ENCODE peak calls at places on chromosomes 6 and 20, in ten cellular contexts. T is activated naive CD4-positive, alpha-beta T cell treated with anti-CD3 and anti-CD28 coated beads, Interleukin-2, amount 50 U/mL, for 16 hours; U is mesendoderm; Z is hepatic stellate cell; Q is bronchial epithelial cell; I is NCI-H510A treated with DMSO at 0.1 percent for 48 hours; C is central memory CD4-positive, alpha-beta T cell; G is NCI-H2081; P is gastrocnemius medialis; Y is activated effector memory CD4-positive, alpha-beta T cell treated with anti-CD3 and anti-CD28 coated beads, Interleukin-2, amount 50 U/mL, for 16 hours. O is an unnamed sample.

GRCh38 chr20:43710370-43711044 is 16.3 kb downstream of the GTSF1L start:
- DNase-seq in T (no peak), U (no peak), Z (no peak), Q (no peak), I (no peak), C (no peak), G (no peak), P (no peak), Y (no peak), O (no peak)

GRCh38 chr6:122654016-122654415 is 43.8 kb downstream of the PKIB start:
- DNase-seq in T (no peak), U (no peak), Z (no peak), Q (no peak), I (no peak), C (no peak), G (no peak), P (no peak), Y (no peak), O (no peak)

GRCh38 chr6:37456126-37456525 is 23.1 kb downstream of the CMTR1 start:
- DNase-seq in T (no peak), U (no peak), Z (peak; percentile 74), Q (peak; percentile 82), I (no peak), C (no peak), G (no peak), P (no peak), Y (no peak), O (no peak)

GRCh38 chr6:80104520-80104919 is 2.0 kb upstream of the BCKDHB start:
- DNase-seq in T (no peak), U (no peak), Z (no peak), Q (no peak), I (no peak), C (no peak), G (no peak), P (no peak), Y (no peak), O (no peak)

GRCh38 chr20:19291024-19291817 is 78.8 kb downstream of the SLC24A3 start:
- DNase-seq in T (no peak), U (no peak), Z (no peak), Q (no peak), I (no peak), C (no peak), G (no peak), P (no peak), Y (no peak), O (no peak)

GRCh38 chr6:2028457-2029038 is 216.9 kb downstream of the GMDS start:
- DNase-seq in T (no peak), U (no peak), Z (no peak), Q (no peak), I (no peak), C (no peak), G (peak; percentile 94), P (no peak), Y (no peak), O (no peak)

GRCh38 chr6:50952092-50952932 is 133.6 kb downstream of the TFAP2B start:
- DNase-seq in T (no peak), U (peak; percentile 28), Z (no peak), Q (peak; percentile 38), I (no peak), C (no peak), G (peak; percentile 19), P (no peak), Y (no peak), O (no peak)

GRCh38 chr6:156703719-156704118 is 73.5 kb upstream of the ARID1B start:
- DNase-seq in T (no peak), U (no peak), Z (no peak), Q (no peak), I (no peak), C (no peak), G (no peak), P (no peak), Y (no peak), O (no peak)

GRCh38 chr6:34359438-34360158 is 32.9 kb downstream of the NUDT3 start:
- DNase-seq in T (no peak), U (no peak), Z (no peak), Q (peak; percentile 70), I (peak; percentile 30), C (no peak), G (no peak), P (no peak), Y (no peak), O (peak; percentile 41)

GRCh38 chr20:59663513-59663890 is 59.2 kb downstream of the PHACTR3 start:
- DNase-seq in T (no peak), U (no peak), Z (no peak), Q (no peak), I (no peak), C (no peak), G (no peak), P (no peak), Y (no peak), O (no peak)

GRCh38 chr6:3825851-3826581 is 23.2 kb upstream of the FAM50B start:
- DNase-seq in T (no peak), U (peak; percentile 49), Z (peak; percentile 92), Q (peak; percentile 96), I (no peak), C (no peak), G (no peak), P (peak; percentile 74), Y (no peak), O (no peak)

GRCh38 chr20:2032168-2032567 is 38.3 kb upstream of the PDYN start:
- DNase-seq in T (no peak), U (peak; percentile 31), Z (no peak), Q (no peak), I (no peak), C (no peak), G (no peak), P (no peak), Y (no peak), O (no peak)

GRCh38 chr6:112153926-112154621 is 66.7 kb downstream of the FAM229B start:
- DNase-seq in T (no peak), U (no peak), Z (peak; percentile 47), Q (peak; percentile 85), I (no peak), C (no peak), G (no peak), P (no peak), Y (no peak), O (peak; percentile 85)

GRCh38 chr6:107819976-107820551 is 4.0 kb downstream of the SCML4 start:
- DNase-seq in T (peak; percentile 21), U (peak; percentile 87), Z (peak; percentile 17), Q (peak; percentile 58), I (no peak), C (peak; percentile 42), G (peak; percentile 26), P (no peak), Y (peak; percentile 67), O (no peak)

GRCh38 chr6:130161627-130162404 is 60.9 kb downstream of the SAMD3 start:
- DNase-seq in T (no peak), U (no peak), Z (no peak), Q (no peak), I (no peak), C (no peak), G (no peak), P (no peak), Y (no peak), O (no peak)

GRCh38 chr20:22525821-22526220 is 58.6 kb downstream of the FOXA2 start:
- DNase-seq in T (no peak), U (no peak), Z (no peak), Q (no peak), I (no peak), C (no peak), G (no peak), P (no peak), Y (no peak), O (no peak)

GRCh38 chr6:159943101-159943632 is 25.7 kb upstream of the IGF2R start:
- DNase-seq in T (no peak), U (peak; percentile 38), Z (peak; percentile 45), Q (peak; percentile 25), I (no peak), C (no peak), G (no peak), P (peak; percentile 48), Y (no peak), O (no peak)

GRCh38 chr6:129331450-129332138 is 378.4 kb downstream of the ARHGAP18 start:
- DNase-seq in T (no peak), U (peak; percentile 36), Z (peak; percentile 12), Q (peak; percentile 58), I (no peak), C (no peak), G (no peak), P (no peak), Y (no peak), O (no peak)

GRCh38 chr20:378961-379336 is 1.6 kb upstream of the TRIB3 start:
- DNase-seq in T (no peak), U (no peak), Z (no peak), Q (no peak), I (no peak), C (no peak), G (no peak), P (no peak), Y (no peak), O (no peak)

GRCh38 chr6:44237813-44238433 is 9.0 kb upstream of the HSP90AB1 start:
- DNase-seq in T (peak; percentile 80), U (no peak), Z (peak; percentile 87), Q (no peak), I (peak; percentile 75), C (peak; percentile 73), G (peak; percentile 69), P (peak; percentile 57), Y (peak; percentile 93), O (peak; percentile 23)

GRCh38 chr6:43402819-43403218 is 24.5 kb upstream of the ABCC10 start:
- DNase-seq in T (no peak), U (peak; percentile 32), Z (no peak), Q (no peak), I (no peak), C (no peak), G (no peak), P (no peak), Y (no peak), O (no peak)

GRCh38 chr20:50848846-50849673 is 54.2 kb downstream of the BCAS4 start:
- DNase-seq in T (no peak), U (no peak), Z (no peak), Q (no peak), I (no peak), C (no peak), G (peak; percentile 9), P (no peak), Y (no peak), O (peak; percentile 1)

GRCh38 chr6:2578729-2579128 is 172.0 kb downstream of the MYLK4 start:
- DNase-seq in T (no peak), U (peak; percentile 18), Z (no peak), Q (peak; percentile 79), I (no peak), C (no peak), G (no peak), P (no peak), Y (no peak), O (no peak)

GRCh38 chr6:134925800-134926199 is 24.1 kb downstream of the ALDH8A1 start:
- DNase-seq in T (no peak), U (no peak), Z (peak; percentile 37), Q (peak; percentile 97), I (no peak), C (no peak), G (no peak), P (no peak), Y (no peak), O (no peak)

GRCh38 chr20:36061754-36062153 is 92.8 kb upstream of the EPB41L1 start:
- DNase-seq in T (no peak), U (no peak), Z (no peak), Q (no peak), I (no peak), C (no peak), G (no peak), P (no peak), Y (no peak), O (peak; percentile 48)

GRCh38 chr20:37986873-37987601 is 46.2 kb downstream of the TTI1 start:
- DNase-seq in T (no peak), U (peak; percentile 41), Z (no peak), Q (no peak), I (no peak), C (no peak), G (no peak), P (peak; percentile 93), Y (no peak), O (peak; percentile 58)

GRCh38 chr20:49276895-49277785 is 717 bp downstream of the ZNFX1 start:
- DNase-seq in T (peak; percentile 67), U (peak; percentile 31), Z (peak; percentile 24), Q (no peak), I (no peak), C (no peak), G (no peak), P (peak; percentile 11), Y (peak; percentile 83), O (no peak)

GRCh38 chr6:157471895-157472686 is 91.1 kb downstream of the ZDHHC14 start:
- DNase-seq in T (no peak), U (no peak), Z (no peak), Q (no peak), I (peak; percentile 18), C (no peak), G (no peak), P (no peak), Y (no peak), O (no peak)

O was measured in NCI-H1694 treated with DMSO at 0.1 percent for 48 hours.